ENCODE peak calls at places on chromosomes 3 and 15, in ten cellular contexts. Z, H, C, S, Q, B, E, O, V and A are unnamed samples. For H3K4me1, the result is how much of the 10 kb centered on the place peaks cover.

GRCh38 chr3:13682331-13683013 is 133.5 kb downstream of the FBLN2 start:
- DNase-seq in B (no peak), S (no peak), V (no peak), Z (no peak), C (no peak), O (no peak), H (no peak), E (no peak), Q (no peak), A (no peak)

GRCh38 chr3:190514163-190515153 is 573 bp downstream of the IL1RAP start:
- DNase-seq in Q (peak), C (peak), Z (peak), H (no peak), O (peak), V (peak), B (peak), S (peak), E (peak), A (peak)

GRCh38 chr3:185280572-185281365 is 26.9 kb upstream of the EHHADH start:
- DNase-seq in V (peak), H (no peak), Z (no peak), Q (no peak), O (peak), B (no peak), E (peak), C (peak), S (peak), A (no peak)

GRCh38 chr15:25664761-25665160 is 198.4 kb downstream of the ATP10A start:
- DNase-seq in Q (no peak), O (no peak), C (peak), H (no peak), E (no peak), B (no peak), S (no peak), V (no peak), Z (no peak), A (no peak)

GRCh38 chr15:62649793-62650420 is 392.6 kb upstream of the TPM1 start:
- DNase-seq in S (no peak), O (peak), C (peak), B (no peak), Z (no peak), Q (no peak), V (peak), E (no peak), H (no peak), A (no peak)

GRCh38 chr15:68578960-68579935 is at the start of gene CORO2B:
- DNase-seq in E (peak), H (no peak), O (peak), Q (peak), Z (peak), V (peak), C (peak), S (peak), B (no peak), A (no peak)

GRCh38 chr15:59299919-59300617 is 72.6 kb downstream of the MYO1E start:
- DNase-seq in Q (peak), V (peak), S (no peak), B (peak), E (no peak), H (peak), O (peak), Z (no peak), C (peak), A (peak)

GRCh38 chr3:40366203-40367162 is 20.5 kb upstream of the ENTPD3 start:
- DNase-seq in E (no peak), H (no peak), O (no peak), V (peak), Q (no peak), C (no peak), S (no peak), Z (no peak), B (no peak), A (no peak)

GRCh38 chr3:11699083-11699427 is 55.3 kb upstream of the VGLL4 start:
- DNase-seq in E (no peak), Z (no peak), O (no peak), H (no peak), S (no peak), B (no peak), V (peak), Q (no peak), C (peak), A (no peak)

GRCh38 chr3:3127432-3128010 is 781 bp downstream of the TRNT1 start:
- DNase-seq in B (no peak), V (peak), C (peak), E (peak), H (no peak), O (no peak), Z (no peak), S (peak), Q (no peak), A (no peak)

GRCh38 chr3:158355623-158356588 is 215.1 kb upstream of the MLF1 start:
- DNase-seq in H (no peak), B (no peak), V (no peak), O (no peak), S (no peak), E (no peak), Q (no peak), Z (no peak), C (no peak), A (no peak)

GRCh38 chr3:196569003-196569516 is 600 bp downstream of the FBXO45 start:
- DNase-seq in O (peak), S (peak), H (peak), E (no peak), C (peak), B (peak), V (peak), Z (peak), Q (peak), A (peak)

GRCh38 chr3:116254535-116254934 is 190.8 kb downstream of the LSAMP start:
- DNase-seq in H (no peak), O (no peak), S (no peak), E (no peak), Z (no peak), C (no peak), B (no peak), Q (no peak), V (no peak), A (no peak)

GRCh38 chr3:28449398-28449797 is 100.8 kb upstream of the AZI2 start:
- DNase-seq in O (no peak), E (no peak), H (no peak), Q (no peak), C (no peak), Z (no peak), V (no peak), S (no peak), B (no peak), A (no peak)

GRCh38 chr3:152400912-152401311 is 132.2 kb downstream of the MBNL1 start:
- DNase-seq in V (no peak), S (no peak), O (no peak), C (peak), H (no peak), E (no peak), Q (no peak), B (no peak), Z (no peak), A (no peak)

GRCh38 chr3:15295506-15295905 is 36.9 kb downstream of the SH3BP5 start:
- DNase-seq in H (no peak), Z (no peak), E (no peak), C (peak), Q (no peak), B (no peak), V (no peak), S (no peak), O (peak), A (no peak)

GRCh38 chr15:67943961-67944674 is 104.3 kb upstream of the RNU6-1 start:
- DNase-seq in B (no peak), E (no peak), H (no peak), C (no peak), Q (no peak), O (no peak), S (no peak), V (no peak), Z (no peak), A (no peak)

GRCh38 chr3:45604596-45604995 is 10.0 kb downstream of the LIMD1 start:
- DNase-seq in H (no peak), Z (no peak), O (no peak), V (no peak), E (no peak), Q (no peak), C (no peak), B (no peak), S (no peak), A (no peak)

GRCh38 chr3:155420869-155421486 is 127.5 kb upstream of the STRIT1 start:
- DNase-seq in V (no peak), B (no peak), O (no peak), C (no peak), H (no peak), E (peak), Z (no peak), Q (no peak), S (peak), A (no peak)

GRCh38 chr15:36931434-36931833 is 168.9 kb downstream of the MEIS2 start:
- DNase-seq in V (no peak), E (no peak), O (no peak), Z (no peak), C (no peak), Q (no peak), S (no peak), B (no peak), H (no peak), A (no peak)

GRCh38 chr3:133578548-133579191 is 5.2 kb downstream of the CDV3 start:
- DNase-seq in Z (no peak), C (peak), B (no peak), V (peak), S (peak), O (no peak), Q (no peak), H (no peak), E (peak), A (no peak)

GRCh38 chr3:32321095-32321835 is 70.4 kb upstream of the CMTM7 start:
- DNase-seq in O (peak), C (no peak), Q (no peak), Z (peak), V (no peak), E (peak), S (peak), H (no peak), B (no peak), A (no peak)

GRCh38 chr3:156404217-156404616 is 150.7 kb downstream of the SSR3 start:
- DNase-seq in O (no peak), S (no peak), V (no peak), E (no peak), B (no peak), Q (no peak), H (no peak), Z (no peak), C (no peak), A (no peak)

GRCh38 chr3:135107043-135107442 is 312.0 kb downstream of the EPHB1 start:
- DNase-seq in C (no peak), Q (no peak), O (no peak), B (no peak), V (no peak), H (no peak), S (no peak), Z (no peak), E (no peak), A (no peak)

GRCh38 chr3:190863119-190863465 is 598 bp upstream of the GMNC start:
- DNase-seq in Q (no peak), O (no peak), V (no peak), S (no peak), E (no peak), C (peak), B (no peak), H (no peak), Z (no peak), A (no peak)

GRCh38 chr3:128415110-128415772 is 51.4 kb downstream of the DNAJB8 start:
- DNase-seq in E (no peak), Q (no peak), O (no peak), H (no peak), V (no peak), Z (no peak), C (no peak), S (no peak), B (no peak), A (no peak)

GRCh38 chr3:71005797-71006321 is 577.7 kb downstream of the FOXP1 start:
- DNase-seq in H (no peak), B (no peak), Z (no peak), V (no peak), S (no peak), O (no peak), Q (no peak), E (no peak), C (no peak), A (no peak)

GRCh38 chr15:30905821-30906220 is 2.1 kb downstream of the FAN1 start:
- DNase-seq in H (no peak), V (no peak), B (no peak), O (no peak), Q (no peak), Z (no peak), S (peak), C (no peak), E (no peak), A (no peak)

GRCh38 chr15:74892313-74892712 is 2.5 kb downstream of the MPI start:
- DNase-seq in O (peak), B (no peak), Q (no peak), V (peak), C (no peak), Z (no peak), E (no peak), H (no peak), S (no peak), A (no peak)

GRCh38 chr15:36400936-36401585 is 178.4 kb upstream of the CDIN1 start:
- DNase-seq in Z (no peak), V (no peak), S (no peak), O (no peak), H (no peak), C (no peak), E (no peak), B (no peak), Q (no peak), A (no peak)

GRCh38 chr15:80059786-80060489 is 462 bp downstream of the ZFAND6 start:
- DNase-seq in E (peak), Q (no peak), B (no peak), Z (no peak), H (no peak), C (peak), O (peak), S (peak), V (peak), A (peak)

GRCh38 chr15:62976301-62976842 is 66.2 kb upstream of the TPM1 start:
- DNase-seq in Z (no peak), Q (no peak), H (no peak), V (no peak), O (no peak), E (no peak), B (no peak), S (no peak), C (peak), A (no peak)

GRCh38 chr3:188646592-188646991 is 492.6 kb downstream of the LPP start:
- DNase-seq in H (no peak), O (peak), E (no peak), Z (no peak), C (no peak), S (no peak), Q (no peak), B (no peak), V (no peak), A (no peak)

GRCh38 chr3:143847787-143848631 is at the start of gene SLC9A9:
- DNase-seq in H (no peak), C (peak), S (peak), Z (no peak), B (peak), O (peak), Q (peak), V (peak), E (peak), A (peak)

GRCh38 chr3:87350367-87351199 is 74.2 kb upstream of the POU1F1 start:
- DNase-seq in E (peak), Z (no peak), O (peak), S (peak), C (peak), Q (no peak), B (no peak), H (no peak), V (peak), A (no peak)

GRCh38 chr3:18379647-18380046 is 45.5 kb downstream of the SATB1 start:
- DNase-seq in C (no peak), Q (no peak), B (no peak), O (no peak), E (no peak), H (no peak), Z (no peak), S (peak), V (no peak), A (no peak)

GRCh38 chr3:150945226-150945625 is 27.3 kb downstream of the CLRN1 start:
- DNase-seq in C (peak), V (peak), Z (no peak), Q (no peak), E (no peak), O (no peak), H (no peak), B (no peak), S (no peak), A (no peak)

GRCh38 chr15:80179025-80179759 is 26.4 kb downstream of the FAH start:
- DNase-seq in E (no peak), V (peak), C (peak), Q (no peak), Z (no peak), S (no peak), O (no peak), B (no peak), H (no peak), A (no peak)

GRCh38 chr15:100987143-100987542 is 68.0 kb downstream of the LRRK1 start:
- DNase-seq in S (no peak), Q (no peak), H (no peak), C (no peak), V (no peak), Z (no peak), E (no peak), B (no peak), O (no peak), A (no peak)
- H3K27ac ChIP-seq in S (no peak), Q (no peak), H (no peak), C (no peak), V (no peak), Z (no peak), E (no peak), B (peak), O (no peak), A (no peak)

GRCh38 chr3:105865016-105865623 is 3.7 kb downstream of the CBLB start:
- DNase-seq in Z (no peak), Q (no peak), C (peak), O (no peak), S (no peak), H (no peak), V (no peak), E (no peak), B (no peak), A (no peak)
- H3K4me1 ChIP-seq in Z (under half), Q (under half), C (under half), O (under half), S (under half), H (half or more), V (under half), E (under half), B (under half), A (under half)

GRCh38 chr3:105528956-105529355 is 162.2 kb downstream of the ALCAM start:
- DNase-seq in C (no peak), Z (no peak), B (no peak), V (no peak), E (no peak), S (no peak), Q (no peak), O (no peak), H (no peak), A (no peak)
- H3K4me3 ChIP-seq in C (no peak), Z (no peak), B (no peak), V (no peak), E (no peak), S (no peak), Q (no peak), O (no peak), H (no peak), A (no peak)

DNA sequence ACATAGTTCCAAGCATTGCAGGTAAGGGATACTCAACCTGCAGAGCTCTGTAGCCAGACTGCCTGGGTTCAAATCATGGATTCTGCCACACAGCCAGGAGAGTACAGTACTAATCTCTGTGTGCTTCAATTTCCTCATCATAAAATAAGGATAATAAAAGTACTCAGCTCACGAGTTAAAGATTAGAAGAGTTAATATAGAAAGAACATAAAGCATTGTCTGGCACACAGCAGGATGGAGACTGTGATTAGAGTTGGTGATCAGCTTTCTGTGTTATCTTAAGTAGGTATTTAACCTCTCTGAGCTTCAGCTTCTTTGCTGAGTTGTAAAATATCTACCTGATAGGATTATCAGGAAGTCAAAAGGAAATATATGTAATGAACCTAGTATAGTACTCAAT is 2.7 kb downstream of the CEP70 start:
- DNase-seq in Q (no peak), B (no peak), Z (no peak), S (no peak), H (no peak), E (no peak), C (no peak), O (no peak), V (no peak), A (no peak)
- H3K27ac ChIP-seq in Q (no peak), B (no peak), Z (no peak), S (no peak), H (no peak), E (no peak), C (no peak), O (no peak), V (no peak), A (no peak)

GRCh38 chr3:181823716-181824115 is 112.0 kb downstream of the SOX2 start:
- DNase-seq in E (no peak), V (no peak), B (no peak), S (no peak), O (no peak), Z (no peak), Q (no peak), C (no peak), H (no peak), A (no peak)
- H3K4me1 ChIP-seq in E (under half), V (under half), B (under half), S (under half), O (under half), Z (under half), Q (under half), C (under half), H (under half), A (under half)

DNA sequence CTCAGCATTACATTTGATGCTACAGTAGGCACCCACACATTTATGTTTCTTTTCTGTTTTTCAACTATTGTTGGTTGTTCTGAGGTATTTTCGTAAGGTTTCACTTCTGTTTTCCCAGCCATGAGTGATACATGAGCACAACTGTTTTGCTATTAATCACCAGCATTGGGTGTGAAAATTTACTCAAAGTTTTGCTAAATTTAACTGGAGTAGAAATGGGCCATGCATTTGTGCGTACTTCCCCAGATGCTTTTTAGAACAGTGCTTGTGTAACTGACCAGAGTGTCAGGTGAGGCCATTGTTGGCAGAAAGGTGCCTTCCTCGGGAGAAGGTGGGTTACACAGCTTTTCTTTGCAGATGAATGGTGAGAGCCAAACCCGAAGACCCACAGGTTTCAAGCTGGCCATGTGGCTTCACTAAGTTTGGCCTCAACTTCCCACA is 70.4 kb downstream of the ST6GAL1 start:
- DNase-seq in B (no peak), E (no peak), S (no peak), O (no peak), C (no peak), V (no peak), Q (no peak), H (no peak), Z (no peak), A (no peak)
- H3K4me3 ChIP-seq in B (no peak), E (no peak), S (no peak), O (no peak), C (no peak), V (no peak), Q (no peak), H (no peak), Z (no peak), A (no peak)

DNA sequence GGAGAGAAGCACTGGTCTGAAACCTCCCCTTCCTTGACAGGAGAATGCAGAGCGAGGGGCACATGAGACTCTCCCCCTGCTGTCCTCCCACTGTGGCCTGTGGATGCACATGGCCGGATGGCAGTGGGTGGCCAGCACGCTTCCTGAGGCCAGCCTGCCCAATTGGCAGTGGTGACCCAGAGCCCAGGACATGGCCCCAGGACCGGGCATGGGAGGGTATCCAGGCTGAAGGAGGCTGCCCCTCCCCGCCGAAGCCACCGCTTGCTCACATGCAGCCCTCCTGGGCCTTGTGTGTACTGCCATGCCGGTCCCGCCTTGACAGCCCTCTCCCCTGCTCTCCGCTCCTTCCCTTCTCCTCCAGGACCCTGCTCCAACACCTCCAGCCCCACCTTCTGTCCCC is 100.9 kb downstream of the MEGF11 start:
- DNase-seq in E (no peak), O (no peak), C (no peak), V (no peak), Q (no peak), Z (no peak), H (no peak), S (no peak), B (no peak), A (no peak)
- H3K27ac ChIP-seq in E (no peak), O (no peak), C (no peak), V (no peak), Q (no peak), Z (no peak), H (no peak), S (no peak), B (no peak), A (no peak)